ENCODE peak calls at places on chromosomes 12 and 14, in nine cellular contexts. One of them, this sample, is unnamed.
A peak's percentile ranks its signal among the peaks of the same experiment; 100 is the strongest.

GRCh38 chr12:12892670-12893290 is 1.4 kb downstream of the GPRC5A start:
- DNase-seq in vagina: no peak
- DNase-seq in MCF 10A: peak; percentile 44
- DNase-seq in PC-9: peak; percentile 48
- DNase-seq in right atrium auricular region: no peak
- DNase-seq in A673: no peak
- DNase-seq in fibroblast of the aortic adventitia: no peak
- DNase-seq in HFFc6: no peak
- DNase-seq in RWPE1: no peak
- DNase-seq in this sample: peak; percentile 47

GRCh38 chr12:131643581-131644452 is 67.1 kb upstream of the SFSWAP start:
- DNase-seq in vagina: no peak
- DNase-seq in MCF 10A: no peak
- DNase-seq in PC-9: no peak
- DNase-seq in right atrium auricular region: no peak
- DNase-seq in A673: no peak
- DNase-seq in fibroblast of the aortic adventitia: no peak
- DNase-seq in HFFc6: no peak
- DNase-seq in RWPE1: no peak
- DNase-seq in this sample: no peak

GRCh38 chr12:21992823-21993222 is 51.6 kb upstream of the ABCC9 start:
- DNase-seq in vagina: no peak
- DNase-seq in MCF 10A: no peak
- DNase-seq in PC-9: no peak
- DNase-seq in right atrium auricular region: no peak
- DNase-seq in A673: no peak
- DNase-seq in fibroblast of the aortic adventitia: no peak
- DNase-seq in HFFc6: no peak
- DNase-seq in RWPE1: no peak
- DNase-seq in this sample: no peak

GRCh38 chr14:102829106-102829505 is 51.9 kb downstream of the TRAF3 start:
- DNase-seq in vagina: no peak
- DNase-seq in MCF 10A: no peak
- DNase-seq in PC-9: no peak
- DNase-seq in right atrium auricular region: no peak
- DNase-seq in A673: no peak
- DNase-seq in fibroblast of the aortic adventitia: peak; percentile 18
- DNase-seq in HFFc6: no peak
- DNase-seq in RWPE1: no peak
- DNase-seq in this sample: no peak

GRCh38 chr12:107759410-107759809 is 1.5 kb downstream of the PRDM4 start:
- DNase-seq in vagina: no peak
- DNase-seq in MCF 10A: peak; percentile 83
- DNase-seq in PC-9: peak; percentile 72
- DNase-seq in right atrium auricular region: no peak
- DNase-seq in A673: peak; percentile 74
- DNase-seq in fibroblast of the aortic adventitia: peak; percentile 73
- DNase-seq in HFFc6: peak; percentile 91
- DNase-seq in RWPE1: peak; percentile 82
- DNase-seq in this sample: peak; percentile 21

GRCh38 chr14:103348154-103348553 is 14.1 kb downstream of the EIF5 start:
- DNase-seq in vagina: no peak
- DNase-seq in MCF 10A: no peak
- DNase-seq in PC-9: no peak
- DNase-seq in right atrium auricular region: no peak
- DNase-seq in A673: no peak
- DNase-seq in fibroblast of the aortic adventitia: no peak
- DNase-seq in HFFc6: no peak
- DNase-seq in RWPE1: no peak
- DNase-seq in this sample: no peak

GRCh38 chr12:49059385-49060232 is 985 bp downstream of the KMT2D start:
- DNase-seq in vagina: no peak
- DNase-seq in MCF 10A: no peak
- DNase-seq in PC-9: no peak
- DNase-seq in right atrium auricular region: no peak
- DNase-seq in A673: peak; percentile 25
- DNase-seq in fibroblast of the aortic adventitia: no peak
- DNase-seq in HFFc6: no peak
- DNase-seq in RWPE1: peak; percentile 55
- DNase-seq in this sample: peak; percentile 13

GRCh38 chr14:100408350-100409015 is 85.3 kb downstream of the SLC25A47 start:
- DNase-seq in vagina: no peak
- DNase-seq in MCF 10A: peak; percentile 82
- DNase-seq in PC-9: no peak
- DNase-seq in right atrium auricular region: no peak
- DNase-seq in A673: peak; percentile 82
- DNase-seq in fibroblast of the aortic adventitia: no peak
- DNase-seq in HFFc6: no peak
- DNase-seq in RWPE1: peak; percentile 57
- DNase-seq in this sample: no peak

GRCh38 chr12:84356224-84356623 is 556.4 kb downstream of the SLC6A15 start:
- DNase-seq in vagina: no peak
- DNase-seq in MCF 10A: no peak
- DNase-seq in PC-9: no peak
- DNase-seq in right atrium auricular region: no peak
- DNase-seq in A673: no peak
- DNase-seq in fibroblast of the aortic adventitia: no peak
- DNase-seq in HFFc6: no peak
- DNase-seq in RWPE1: no peak
- DNase-seq in this sample: no peak

GRCh38 chr12:30953257-30953656 is 26.7 kb downstream of the TSPAN11 start:
- DNase-seq in vagina: no peak
- DNase-seq in MCF 10A: peak; percentile 69
- DNase-seq in PC-9: no peak
- DNase-seq in right atrium auricular region: no peak
- DNase-seq in A673: no peak
- DNase-seq in fibroblast of the aortic adventitia: no peak
- DNase-seq in HFFc6: no peak
- DNase-seq in RWPE1: peak; percentile 33
- DNase-seq in this sample: no peak

GRCh38 chr12:57775563-57776246 is 3.3 kb downstream of the EEF1AKMT3 start:
- DNase-seq in vagina: no peak
- DNase-seq in MCF 10A: no peak
- DNase-seq in PC-9: no peak
- DNase-seq in right atrium auricular region: no peak
- DNase-seq in A673: no peak
- DNase-seq in fibroblast of the aortic adventitia: no peak
- DNase-seq in HFFc6: no peak
- DNase-seq in RWPE1: no peak
- DNase-seq in this sample: no peak

GRCh38 chr12:65140738-65141137 is 19.6 kb upstream of the WIF1 start:
- DNase-seq in vagina: no peak
- DNase-seq in MCF 10A: no peak
- DNase-seq in PC-9: no peak
- DNase-seq in right atrium auricular region: no peak
- DNase-seq in A673: no peak
- DNase-seq in fibroblast of the aortic adventitia: no peak
- DNase-seq in HFFc6: no peak
- DNase-seq in RWPE1: no peak
- DNase-seq in this sample: no peak

GRCh38 chr14:100389497-100390104 is 66.5 kb downstream of the SLC25A47 start:
- DNase-seq in vagina: no peak
- DNase-seq in MCF 10A: no peak
- DNase-seq in PC-9: no peak
- DNase-seq in right atrium auricular region: no peak
- DNase-seq in A673: no peak
- DNase-seq in fibroblast of the aortic adventitia: no peak
- DNase-seq in HFFc6: no peak
- DNase-seq in RWPE1: no peak
- DNase-seq in this sample: no peak

GRCh38 chr14:24196071-24197061 is 1.1 kb upstream of the TM9SF1 start:
- DNase-seq in vagina: no peak
- DNase-seq in MCF 10A: peak; percentile 32
- DNase-seq in PC-9: no peak
- DNase-seq in right atrium auricular region: no peak
- DNase-seq in A673: no peak
- DNase-seq in fibroblast of the aortic adventitia: peak; percentile 29
- DNase-seq in HFFc6: no peak
- DNase-seq in RWPE1: no peak
- DNase-seq in this sample: no peak

GRCh38 chr14:92897922-92898599 is 24.9 kb upstream of the CHGA start:
- DNase-seq in vagina: no peak
- DNase-seq in MCF 10A: peak; percentile 28
- DNase-seq in PC-9: no peak
- DNase-seq in right atrium auricular region: no peak
- DNase-seq in A673: no peak
- DNase-seq in fibroblast of the aortic adventitia: peak; percentile 2
- DNase-seq in HFFc6: no peak
- DNase-seq in RWPE1: no peak
- DNase-seq in this sample: no peak

GRCh38 chr14:101108579-101109346 is 205.2 kb upstream of the RTL1 start:
- DNase-seq in vagina: peak; percentile 74
- DNase-seq in MCF 10A: no peak
- DNase-seq in PC-9: no peak
- DNase-seq in right atrium auricular region: peak; percentile 23
- DNase-seq in A673: no peak
- DNase-seq in fibroblast of the aortic adventitia: no peak
- DNase-seq in HFFc6: no peak
- DNase-seq in RWPE1: no peak
- DNase-seq in this sample: no peak

GRCh38 chr14:89609701-89610100 is 192.7 kb upstream of the FOXN3 start:
- DNase-seq in vagina: no peak
- DNase-seq in MCF 10A: no peak
- DNase-seq in PC-9: no peak
- DNase-seq in right atrium auricular region: no peak
- DNase-seq in A673: no peak
- DNase-seq in fibroblast of the aortic adventitia: no peak
- DNase-seq in HFFc6: no peak
- DNase-seq in RWPE1: no peak
- DNase-seq in this sample: no peak

GRCh38 chr14:34058510-34058909 is 107.6 kb upstream of the EGLN3 start:
- DNase-seq in vagina: no peak
- DNase-seq in MCF 10A: no peak
- DNase-seq in PC-9: no peak
- DNase-seq in right atrium auricular region: no peak
- DNase-seq in A673: no peak
- DNase-seq in fibroblast of the aortic adventitia: no peak
- DNase-seq in HFFc6: no peak
- DNase-seq in RWPE1: no peak
- DNase-seq in this sample: no peak

GRCh38 chr12:23259558-23259957 is 634.6 kb downstream of the ETNK1 start:
- DNase-seq in vagina: no peak
- DNase-seq in MCF 10A: no peak
- DNase-seq in PC-9: no peak
- DNase-seq in right atrium auricular region: no peak
- DNase-seq in A673: no peak
- DNase-seq in fibroblast of the aortic adventitia: no peak
- DNase-seq in HFFc6: no peak
- DNase-seq in RWPE1: no peak
- DNase-seq in this sample: no peak

GRCh38 chr14:32004300-32004699 is 72.8 kb upstream of the ARHGAP5 start:
- DNase-seq in vagina: no peak
- DNase-seq in MCF 10A: peak; percentile 84
- DNase-seq in PC-9: no peak
- DNase-seq in right atrium auricular region: no peak
- DNase-seq in A673: no peak
- DNase-seq in fibroblast of the aortic adventitia: no peak
- DNase-seq in HFFc6: peak; percentile 43
- DNase-seq in RWPE1: no peak
- DNase-seq in this sample: no peak

GRCh38 chr12:65642006-65642695 is 182.1 kb upstream of the HMGA2 start:
- DNase-seq in vagina: no peak
- DNase-seq in MCF 10A: no peak
- DNase-seq in PC-9: no peak
- DNase-seq in right atrium auricular region: no peak
- DNase-seq in A673: no peak
- DNase-seq in fibroblast of the aortic adventitia: no peak
- DNase-seq in HFFc6: no peak
- DNase-seq in RWPE1: no peak
- DNase-seq in this sample: no peak

GRCh38 chr14:106586098-106586704 is 1059.8 kb downstream of the TMEM121 start:
- DNase-seq in vagina: no peak
- DNase-seq in MCF 10A: peak; percentile 59
- DNase-seq in PC-9: no peak
- DNase-seq in right atrium auricular region: no peak
- DNase-seq in A673: peak; percentile 64
- DNase-seq in fibroblast of the aortic adventitia: no peak
- DNase-seq in HFFc6: no peak
- DNase-seq in RWPE1: peak; percentile 8
- DNase-seq in this sample: peak; percentile 54
- TF ChIP-seq CTCF in vagina: no peak
- TF ChIP-seq CTCF in MCF 10A: peak; percentile 40
- TF ChIP-seq CTCF in PC-9: peak; percentile 71
- TF ChIP-seq CTCF in right atrium auricular region: no peak
- TF ChIP-seq CTCF in A673: peak; percentile 89
- TF ChIP-seq CTCF in fibroblast of the aortic adventitia: no peak
- TF ChIP-seq CTCF in HFFc6: no peak
- TF ChIP-seq CTCF in RWPE1: peak; percentile 52
- TF ChIP-seq CTCF in this sample: no peak

GRCh38 chr12:33628087-33628486 is 188.5 kb upstream of the SYT10 start:
- DNase-seq in vagina: no peak
- DNase-seq in MCF 10A: peak; percentile 6
- DNase-seq in PC-9: no peak
- DNase-seq in right atrium auricular region: no peak
- DNase-seq in A673: no peak
- DNase-seq in fibroblast of the aortic adventitia: no peak
- DNase-seq in HFFc6: no peak
- DNase-seq in RWPE1: no peak
- DNase-seq in this sample: no peak
- TF ChIP-seq CTCF in vagina: no peak
- TF ChIP-seq CTCF in MCF 10A: no peak
- TF ChIP-seq CTCF in PC-9: no peak
- TF ChIP-seq CTCF in right atrium auricular region: no peak
- TF ChIP-seq CTCF in A673: no peak
- TF ChIP-seq CTCF in fibroblast of the aortic adventitia: no peak
- TF ChIP-seq CTCF in HFFc6: no peak
- TF ChIP-seq CTCF in RWPE1: no peak
- TF ChIP-seq CTCF in this sample: no peak

DNA sequence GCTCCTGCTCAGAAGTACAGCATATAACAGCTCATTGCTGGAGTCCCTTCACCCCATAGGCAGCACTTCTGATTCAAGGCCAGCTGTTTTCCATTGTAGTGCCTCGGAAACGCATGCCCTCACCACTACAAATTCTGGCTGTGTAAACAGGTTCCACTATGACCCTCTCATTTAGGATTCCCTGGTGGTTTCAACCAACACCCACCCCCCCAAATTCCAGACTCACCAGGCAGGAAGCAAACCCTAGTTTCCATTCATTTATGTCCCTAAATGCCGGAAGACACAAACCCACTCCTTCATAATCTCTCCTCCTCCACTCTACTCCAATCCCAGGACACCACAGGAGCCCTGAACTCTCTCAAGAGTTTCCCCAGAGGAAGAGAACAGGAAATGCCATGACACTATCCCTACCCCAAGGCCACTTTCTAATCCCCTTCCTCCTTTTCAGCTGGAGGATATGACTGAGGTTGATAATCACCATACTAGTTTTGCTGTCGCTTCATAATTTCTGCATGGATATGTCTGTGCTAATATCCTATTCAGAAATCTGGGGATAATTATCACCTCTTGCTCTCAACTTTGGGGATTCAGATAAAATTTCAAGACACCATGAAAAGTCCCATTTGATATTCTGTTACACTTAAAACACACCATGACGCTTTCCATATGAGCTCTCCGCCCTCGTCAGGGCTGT is 75.8 kb upstream of the TMPO start:
- DNase-seq in vagina: no peak
- DNase-seq in MCF 10A: no peak
- DNase-seq in PC-9: no peak
- DNase-seq in right atrium auricular region: no peak
- DNase-seq in A673: peak; percentile 99
- DNase-seq in fibroblast of the aortic adventitia: peak; percentile 65
- DNase-seq in HFFc6: no peak
- DNase-seq in RWPE1: no peak
- DNase-seq in this sample: no peak
- TF ChIP-seq CTCF in vagina: no peak
- TF ChIP-seq CTCF in MCF 10A: no peak
- TF ChIP-seq CTCF in PC-9: no peak
- TF ChIP-seq CTCF in right atrium auricular region: no peak
- TF ChIP-seq CTCF in A673: no peak
- TF ChIP-seq CTCF in fibroblast of the aortic adventitia: no peak
- TF ChIP-seq CTCF in HFFc6: no peak
- TF ChIP-seq CTCF in RWPE1: no peak
- TF ChIP-seq CTCF in this sample: no peak

GRCh38 chr14:22598896-22599244 is 770 bp downstream of the ABHD4 start:
- DNase-seq in vagina: no peak
- DNase-seq in MCF 10A: peak; percentile 69
- DNase-seq in PC-9: peak; percentile 65
- DNase-seq in right atrium auricular region: peak; percentile 77
- DNase-seq in A673: peak; percentile 41
- DNase-seq in fibroblast of the aortic adventitia: peak; percentile 73
- DNase-seq in HFFc6: peak; percentile 46
- DNase-seq in RWPE1: peak; percentile 75
- DNase-seq in this sample: peak; percentile 47
- TF ChIP-seq CTCF in vagina: no peak
- TF ChIP-seq CTCF in MCF 10A: peak; percentile 32
- TF ChIP-seq CTCF in PC-9: no peak
- TF ChIP-seq CTCF in right atrium auricular region: no peak
- TF ChIP-seq CTCF in A673: peak; percentile 32
- TF ChIP-seq CTCF in fibroblast of the aortic adventitia: peak; percentile 48
- TF ChIP-seq CTCF in HFFc6: peak; percentile 68
- TF ChIP-seq CTCF in RWPE1: no peak
- TF ChIP-seq CTCF in this sample: no peak

This sample was measured in Calu3.